ENCODE peak calls at places on chromosome 10, in six cellular contexts. M, S, T, V, D and B are unnamed samples.

GRCh38 chr10:80459047-80459865 is 5.1 kb downstream of the TSPAN14 start:
- DNase-seq in M (peak; percentile 95), S (peak; percentile 81), T (peak; percentile 86), V (no peak), D (peak; percentile 61), B (peak; percentile 97)

GRCh38 chr10:28442375-28442774 is 90.5 kb upstream of the WAC start:
- DNase-seq in M (no peak), S (no peak), T (no peak), V (no peak), D (no peak), B (no peak)

GRCh38 chr10:86900955-86901354 is 56.5 kb downstream of the MMRN2 start:
- DNase-seq in M (peak; percentile 21), S (peak; percentile 46), T (no peak), V (no peak), D (no peak), B (no peak)

GRCh38 chr10:6201511-6201975 is 1.2 kb upstream of the PFKFB3 start:
- DNase-seq in M (peak; percentile 89), S (peak; percentile 44), T (no peak), V (no peak), D (peak; percentile 74), B (peak; percentile 91)

GRCh38 chr10:96073722-96074121 is 30.3 kb downstream of the CCNJ start:
- DNase-seq in M (peak; percentile 83), S (peak; percentile 6), T (peak; percentile 5), V (no peak), D (peak; percentile 1), B (peak; percentile 82)

GRCh38 chr10:8800426-8800825 is 745.9 kb downstream of the GATA3 start:
- DNase-seq in M (no peak), S (no peak), T (no peak), V (no peak), D (no peak), B (no peak)

GRCh38 chr10:45058580-45058979 is 57.9 kb downstream of the ZNF22 start:
- DNase-seq in M (peak; percentile 0), S (no peak), T (peak; percentile 57), V (no peak), D (no peak), B (no peak)

GRCh38 chr10:24952701-24953349 is 419 bp upstream of the PRTFDC1 start:
- DNase-seq in M (peak; percentile 75), S (peak; percentile 65), T (no peak), V (no peak), D (peak; percentile 42), B (peak; percentile 75)

GRCh38 chr10:6140141-6140841 is 51.5 kb downstream of the RBM17 start:
- DNase-seq in M (no peak), S (no peak), T (peak; percentile 50), V (no peak), D (peak; percentile 65), B (no peak)

GRCh38 chr10:14019983-14020668 is 310.6 kb downstream of the FRMD4A start:
- DNase-seq in M (no peak), S (no peak), T (no peak), V (no peak), D (no peak), B (no peak)

GRCh38 chr10:102656026-102656425 is 11.7 kb downstream of the TRIM8 start:
- DNase-seq in M (no peak), S (no peak), T (no peak), V (no peak), D (no peak), B (no peak)

GRCh38 chr10:106182542-106182941 is 982.0 kb downstream of the SORCS1 start:
- DNase-seq in M (no peak), S (no peak), T (no peak), V (no peak), D (no peak), B (no peak)

GRCh38 chr10:120630266-120630665 is 173.2 kb downstream of the PLPP4 start:
- DNase-seq in M (no peak), S (no peak), T (no peak), V (no peak), D (no peak), B (no peak)

GRCh38 chr10:132910186-132910880 is 32.0 kb downstream of the CFAP46 start:
- DNase-seq in M (no peak), S (no peak), T (no peak), V (no peak), D (no peak), B (no peak)

GRCh38 chr10:103936022-103936421 is 18.0 kb upstream of the STN1 start:
- DNase-seq in M (no peak), S (no peak), T (no peak), V (no peak), D (no peak), B (no peak)

GRCh38 chr10:6018422-6018821 is 41.1 kb upstream of the IL15RA start:
- DNase-seq in M (no peak), S (no peak), T (no peak), V (no peak), D (no peak), B (no peak)

GRCh38 chr10:125017547-125018298 is 75.8 kb downstream of the ZRANB1 start:
- DNase-seq in M (no peak), S (no peak), T (no peak), V (no peak), D (no peak), B (no peak)

GRCh38 chr10:132236161-132236560 is 49.4 kb downstream of the DPYSL4 start:
- DNase-seq in M (no peak), S (no peak), T (no peak), V (no peak), D (no peak), B (no peak)

GRCh38 chr10:52059089-52059488 is 255.0 kb upstream of the DKK1 start:
- DNase-seq in M (no peak), S (no peak), T (no peak), V (no peak), D (no peak), B (no peak)

GRCh38 chr10:82192665-82193064 is 317.7 kb downstream of the NRG3 start:
- DNase-seq in M (no peak), S (no peak), T (no peak), V (no peak), D (no peak), B (no peak)

GRCh38 chr10:18290651-18291313 is 150.6 kb downstream of the CACNB2 start:
- DNase-seq in M (no peak), S (no peak), T (no peak), V (no peak), D (no peak), B (no peak)

GRCh38 chr10:7410306-7410799 is 481 bp downstream of the SFMBT2 start:
- DNase-seq in M (peak; percentile 5), S (no peak), T (no peak), V (no peak), D (no peak), B (no peak)

GRCh38 chr10:71774916-71775702 is 1.8 kb upstream of the VSIR start:
- DNase-seq in M (no peak), S (no peak), T (peak; percentile 95), V (no peak), D (no peak), B (no peak)

GRCh38 chr10:25758041-25758457 is 176.0 kb upstream of the MYO3A start:
- DNase-seq in M (no peak), S (no peak), T (no peak), V (no peak), D (no peak), B (peak; percentile 1)

GRCh38 chr10:38159007-38159406 is 64.9 kb downstream of the ZNF37A start:
- DNase-seq in M (no peak), S (no peak), T (no peak), V (no peak), D (no peak), B (peak; percentile 3)

GRCh38 chr10:22410846-22411245 is 65.5 kb downstream of the SPAG6 start:
- DNase-seq in M (no peak), S (no peak), T (no peak), V (no peak), D (no peak), B (no peak)

GRCh38 chr10:103558916-103559315 is 65.4 kb downstream of the NEURL1 start:
- DNase-seq in M (no peak), S (no peak), T (no peak), V (no peak), D (no peak), B (no peak)

GRCh38 chr10:2980791-2981360 is 86.5 kb upstream of the PFKP start:
- DNase-seq in M (peak; percentile 81), S (peak; percentile 32), T (no peak), V (no peak), D (no peak), B (peak; percentile 47)